ENCODE peak calls at places on chromosome 13, in nine cellular contexts. M, B, D, J, U, N, G, I and R are unnamed samples. For H3K27me3, the result is how much of the 10 kb centered on the place peaks cover.

GRCh38 chr13:33218020-33218419 is 67.5 kb downstream of the STARD13 start:
- DNase-seq in M (no peak), B (no peak), D (no peak), J (peak), U (no peak), N (peak), G (no peak), I (no peak), R (no peak)

GRCh38 chr13:42548731-42549554 is 25.0 kb upstream of the TNFSF11 start:
- DNase-seq in M (no peak), B (peak), D (no peak), J (peak), U (peak), N (no peak), G (no peak), I (peak), R (no peak)

GRCh38 chr13:50124536-50125305 is 109.5 kb downstream of the KCNRG start:
- DNase-seq in M (peak), B (peak), D (peak), J (peak), U (peak), N (peak), G (peak), I (no peak), R (no peak)

GRCh38 chr13:23985846-23986245 is 88.5 kb upstream of the C1QTNF9B start:
- DNase-seq in M (no peak), B (no peak), D (no peak), J (no peak), U (no peak), N (no peak), G (no peak), I (no peak), R (no peak)

GRCh38 chr13:47237571-47237970 is 340.7 kb upstream of the HTR2A start:
- DNase-seq in M (no peak), B (no peak), D (no peak), J (no peak), U (no peak), N (no peak), G (no peak), I (no peak), R (no peak)

GRCh38 chr13:45219123-45219891 is 18.5 kb upstream of the KCTD4 start:
- DNase-seq in M (no peak), B (no peak), D (no peak), J (peak), U (no peak), N (no peak), G (no peak), I (no peak), R (no peak)

GRCh38 chr13:53151692-53152421 is 123.2 kb downstream of the OLFM4 start:
- DNase-seq in M (no peak), B (peak), D (no peak), J (peak), U (peak), N (no peak), G (no peak), I (peak), R (no peak)

GRCh38 chr13:95643814-95644598 is 500 bp downstream of the DZIP1 start:
- DNase-seq in M (peak), B (no peak), D (peak), J (peak), U (no peak), N (no peak), G (peak), I (no peak), R (peak)

GRCh38 chr13:49932066-49932465 is 4.1 kb downstream of the SPRYD7 start:
- DNase-seq in M (no peak), B (no peak), D (no peak), J (no peak), U (no peak), N (no peak), G (no peak), I (no peak), R (no peak)

GRCh38 chr13:108902557-108903155 is 273.2 kb downstream of the MYO16 start:
- DNase-seq in M (no peak), B (no peak), D (no peak), J (no peak), U (no peak), N (peak), G (no peak), I (no peak), R (no peak)

DNA sequence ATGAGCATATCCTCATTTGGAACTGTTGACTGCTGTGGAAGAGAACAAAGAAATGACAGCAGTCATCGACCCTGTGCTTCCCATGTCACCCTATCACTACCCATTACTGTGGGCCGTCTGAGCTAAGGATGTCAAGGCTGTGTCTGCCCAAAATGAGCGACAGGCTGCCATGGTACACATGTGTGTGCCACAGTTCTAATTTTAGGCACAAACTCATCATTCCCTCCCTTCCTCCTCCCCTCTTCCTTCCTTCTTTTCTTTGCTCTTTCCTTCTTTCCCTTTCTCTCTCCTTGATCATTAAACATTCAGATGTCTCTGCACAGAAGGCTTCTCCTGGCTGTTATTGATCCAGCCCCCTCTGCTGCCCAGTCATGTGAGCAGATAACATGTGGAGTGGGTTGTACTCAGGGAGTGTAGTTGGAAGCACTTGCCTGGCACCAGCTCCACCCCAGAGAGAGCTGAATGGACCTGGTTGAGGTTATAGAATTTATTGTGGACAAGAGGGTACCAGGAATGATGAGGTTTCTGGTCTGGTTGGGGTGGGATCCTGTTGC is 6.3 kb downstream of the FGF9 start:
- DNase-seq in M (no peak), B (no peak), D (no peak), J (no peak), U (no peak), N (no peak), G (no peak), I (no peak), R (no peak)
- H3K27me3 ChIP-seq in M (under half), B (half or more), D (under half), J (under half), U (under half), N (half or more), G (under half), I (half or more), R (under half)

GRCh38 chr13:112606125-112607001 is 18.4 kb upstream of the TUBGCP3 start:
- DNase-seq in M (peak), B (peak), D (peak), J (peak), U (peak), N (peak), G (peak), I (peak), R (peak)
- TF ChIP-seq CTCF in M (peak), B (peak), D (peak), J (peak), U (peak), N (peak), G (peak), I (peak), R (peak)

GRCh38 chr13:40356011-40356410 is 310.4 kb downstream of the FOXO1 start:
- DNase-seq in M (no peak), B (no peak), D (no peak), J (no peak), U (no peak), N (no peak), G (no peak), I (no peak), R (no peak)
- H3K4me3 ChIP-seq in M (no peak), B (no peak), D (no peak), J (no peak), U (no peak), N (no peak), G (no peak), I (no peak), R (no peak)

DNA sequence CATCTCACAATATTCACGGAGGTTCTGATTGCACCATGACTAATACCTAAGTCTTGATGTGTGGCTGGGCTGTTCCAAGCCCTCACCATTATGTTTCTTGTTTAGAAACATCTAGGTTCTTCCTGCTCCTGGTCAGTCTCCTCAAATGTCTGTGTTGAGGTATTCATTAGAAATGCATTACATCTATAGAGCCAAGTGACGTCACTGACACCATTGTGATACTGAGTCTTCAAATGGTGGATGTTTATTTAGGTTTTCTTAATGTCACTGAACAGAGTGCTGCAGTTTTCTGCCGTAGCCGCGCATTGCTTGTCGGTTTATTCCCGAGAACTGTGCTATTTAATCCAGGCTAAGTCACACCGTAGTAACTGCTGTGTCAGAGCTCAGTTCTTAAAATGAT is 142.4 kb upstream of the SPACA7 start:
- DNase-seq in M (no peak), B (no peak), D (peak), J (no peak), U (no peak), N (no peak), G (no peak), I (no peak), R (no peak)
- H3K27me3 ChIP-seq in M (under half), B (half or more), D (under half), J (under half), U (under half), N (half or more), G (under half), I (under half), R (under half)

GRCh38 chr13:102402292-102402691 is 444 bp upstream of the FGF14 start:
- DNase-seq in M (no peak), B (peak), D (peak), J (peak), U (peak), N (no peak), G (peak), I (no peak), R (no peak)
- TF ChIP-seq CTCF in M (no peak), B (no peak), D (no peak), J (peak), U (no peak), N (no peak), G (no peak), I (no peak), R (no peak)

GRCh38 chr13:38821753-38822551 is 135.1 kb downstream of the FREM2 start:
- DNase-seq in M (no peak), B (no peak), D (no peak), J (peak), U (no peak), N (no peak), G (no peak), I (no peak), R (no peak)
- H3K4me3 ChIP-seq in M (no peak), B (no peak), D (no peak), J (no peak), U (no peak), N (no peak), G (no peak), I (no peak), R (no peak)

DNA sequence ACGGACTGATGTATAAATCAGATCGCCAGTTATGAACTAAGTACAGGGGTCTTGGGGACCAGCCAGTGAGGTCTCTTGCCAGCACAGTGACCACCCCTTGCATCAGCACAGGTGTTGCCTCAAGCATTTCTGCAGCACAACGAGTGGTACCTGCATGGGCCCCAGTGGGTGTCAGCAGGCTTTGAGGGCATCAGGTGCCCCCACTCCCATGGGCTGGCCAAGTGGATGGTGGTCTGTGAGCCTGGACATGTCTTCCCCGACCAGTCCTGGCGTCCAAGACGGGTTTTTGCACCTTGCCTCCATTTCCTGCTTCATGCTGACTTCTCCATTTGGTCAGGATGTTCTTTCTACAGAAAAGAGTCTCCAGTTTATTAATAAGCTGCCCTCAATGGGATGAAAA is 22.4 kb upstream of the ARHGEF7 start:
- DNase-seq in M (no peak), B (no peak), D (no peak), J (no peak), U (no peak), N (no peak), G (no peak), I (no peak), R (no peak)
- H3K27me3 ChIP-seq in M (under half), B (under half), D (under half), J (under half), U (under half), N (half or more), G (under half), I (under half), R (half or more)